ENCODE peak calls at places on chromosomes 6 and 20, in ten cellular contexts. V is HEK293T; T is kidney; H is stimulated activated CD4-positive, alpha-beta T cell treated with anti-CD3 and anti-CD28 coated beads, TNF-alpha, amount 100 ng/mL, for 4 hours; Z is GM12892; O is effector memory CD4-positive, alpha-beta T cell; R is effector CD4-positive, alpha-beta T cell; P is T follicular helper cell; Y is activated T-helper 1 cell treated with anti-CD3 and anti-CD28 coated beads, Interleukin-12 subunit alpha, Interleukin-12 subunit beta, Interleukin-2, Interleukin-4 antibody, amounts not matched to agents 30 ng/mL and 10 ng/mL and 1 ng/mL, durations not matched to agents 14 hours and 24 hours and 36 hours; J is fibroblast of pulmonary artery. X is an unnamed sample.

GRCh38 chr6:10422282-10423034 is 7.6 kb upstream of the TFAP2A start:
- DNase-seq in V (no peak), T (no peak), H (no peak), Z (no peak), O (no peak), R (no peak), P (no peak), Y (no peak), J (no peak), X (no peak)

GRCh38 chr20:34701405-34702085 is 2.6 kb upstream of the TP53INP2 start:
- DNase-seq in V (no peak), T (no peak), H (no peak), Z (no peak), O (no peak), R (no peak), P (no peak), Y (no peak), J (no peak), X (no peak)

GRCh38 chr20:57329608-57330221 is at the start of gene SPO11:
- DNase-seq in V (no peak), T (no peak), H (no peak), Z (no peak), O (no peak), R (no peak), P (no peak), Y (no peak), J (no peak), X (no peak)

GRCh38 chr20:53534037-53534436 is 59.6 kb downstream of the ZNF217 start:
- DNase-seq in V (no peak), T (no peak), H (no peak), Z (no peak), O (no peak), R (no peak), P (no peak), Y (no peak), J (no peak), X (no peak)

GRCh38 chr20:37388831-37389230 is 42.9 kb downstream of the SRC start:
- DNase-seq in V (no peak), T (peak), H (no peak), Z (no peak), O (no peak), R (no peak), P (no peak), Y (no peak), J (no peak), X (no peak)

GRCh38 chr6:3769610-3770009 is 18.1 kb upstream of the PXDC1 start:
- DNase-seq in V (no peak), T (no peak), H (no peak), Z (no peak), O (no peak), R (no peak), P (no peak), Y (no peak), J (peak), X (no peak)

GRCh38 chr20:31837896-31838397 is 7.5 kb downstream of the FOXS1 start:
- DNase-seq in V (no peak), T (no peak), H (no peak), Z (no peak), O (no peak), R (no peak), P (no peak), Y (no peak), J (peak), X (no peak)

GRCh38 chr6:24744911-24745310 is 26.0 kb upstream of the C6orf62 start:
- DNase-seq in V (no peak), T (no peak), H (no peak), Z (no peak), O (no peak), R (no peak), P (no peak), Y (no peak), J (no peak), X (no peak)

GRCh38 chr6:19772891-19773290 is 64.3 kb upstream of the ID4 start:
- DNase-seq in V (peak), T (no peak), H (no peak), Z (no peak), O (no peak), R (no peak), P (no peak), Y (no peak), J (no peak), X (no peak)

GRCh38 chr6:156425374-156425773 is 351.8 kb upstream of the ARID1B start:
- DNase-seq in V (no peak), T (no peak), H (no peak), Z (no peak), O (no peak), R (no peak), P (no peak), Y (no peak), J (peak), X (no peak)

GRCh38 chr6:42099340-42100028 is 42.9 kb downstream of the C6orf132 start:
- DNase-seq in V (no peak), T (peak), H (no peak), Z (no peak), O (no peak), R (no peak), P (no peak), Y (no peak), J (peak), X (no peak)

GRCh38 chr20:967796-968742 is 34.0 kb downstream of the RSPO4 start:
- DNase-seq in V (peak), T (no peak), H (no peak), Z (no peak), O (no peak), R (no peak), P (no peak), Y (no peak), J (peak), X (no peak)

GRCh38 chr6:43717389-43717788 is 29.8 kb upstream of the MRPS18A start:
- DNase-seq in V (no peak), T (no peak), H (no peak), Z (no peak), O (no peak), R (no peak), P (no peak), Y (no peak), J (no peak), X (no peak)

GRCh38 chr6:34346175-34347119 is 46.0 kb downstream of the NUDT3 start:
- DNase-seq in V (no peak), T (no peak), H (no peak), Z (no peak), O (no peak), R (no peak), P (no peak), Y (no peak), J (no peak), X (no peak)

GRCh38 chr6:158666637-158667359 is 16.9 kb downstream of the SYTL3 start:
- DNase-seq in V (no peak), T (no peak), H (no peak), Z (no peak), O (no peak), R (no peak), P (no peak), Y (no peak), J (peak), X (peak)

GRCh38 chr20:50681359-50682064 is 9.8 kb downstream of the RIPOR3 start:
- DNase-seq in V (no peak), T (no peak), H (no peak), Z (no peak), O (no peak), R (no peak), P (no peak), Y (no peak), J (no peak), X (no peak)

GRCh38 chr6:159761135-159761872 is 541 bp upstream of the ACAT2 start:
- DNase-seq in V (peak), T (peak), H (no peak), Z (no peak), O (no peak), R (no peak), P (no peak), Y (no peak), J (peak), X (no peak)

GRCh38 chr6:3634417-3634816 is 117.1 kb downstream of the PXDC1 start:
- DNase-seq in V (no peak), T (no peak), H (no peak), Z (no peak), O (no peak), R (no peak), P (no peak), Y (no peak), J (no peak), X (no peak)

GRCh38 chr6:30879684-30880427 is 4.5 kb upstream of the DDR1 start:
- DNase-seq in V (no peak), T (no peak), H (no peak), Z (no peak), O (no peak), R (no peak), P (no peak), Y (no peak), J (no peak), X (no peak)

GRCh38 chr20:50339196-50339901 is 148.7 kb downstream of the CEBPB start:
- DNase-seq in V (no peak), T (no peak), H (no peak), Z (no peak), O (no peak), R (no peak), P (no peak), Y (no peak), J (peak), X (no peak)

GRCh38 chr6:105733556-105734162 is 330.8 kb upstream of the PREP start:
- DNase-seq in V (no peak), T (no peak), H (no peak), Z (no peak), O (no peak), R (no peak), P (no peak), Y (no peak), J (peak), X (no peak)

GRCh38 chr6:108118791-108119211 is 44.3 kb upstream of the OSTM1 start:
- DNase-seq in V (no peak), T (no peak), H (no peak), Z (no peak), O (no peak), R (no peak), P (no peak), Y (no peak), J (no peak), X (no peak)

GRCh38 chr20:57837208-57838035 is 127.6 kb upstream of the PMEPA1 start:
- DNase-seq in V (no peak), T (no peak), H (no peak), Z (no peak), O (no peak), R (no peak), P (no peak), Y (no peak), J (no peak), X (no peak)

GRCh38 chr6:4677751-4678065 is 98.5 kb upstream of the CDYL start:
- DNase-seq in V (no peak), T (no peak), H (no peak), Z (no peak), O (no peak), R (no peak), P (no peak), Y (no peak), J (no peak), X (no peak)

GRCh38 chr6:119297049-119297448 is 52.5 kb downstream of the MAN1A1 start:
- DNase-seq in V (no peak), T (no peak), H (no peak), Z (no peak), O (no peak), R (no peak), P (no peak), Y (no peak), J (no peak), X (no peak)

GRCh38 chr6:13907614-13908215 is 17.0 kb upstream of the RNF182 start:
- DNase-seq in V (no peak), T (no peak), H (no peak), Z (no peak), O (no peak), R (no peak), P (no peak), Y (no peak), J (no peak), X (no peak)

GRCh38 chr6:34021839-34022190 is 124.1 kb downstream of the GRM4 start:
- DNase-seq in V (no peak), T (peak), H (no peak), Z (no peak), O (no peak), R (no peak), P (no peak), Y (no peak), J (no peak), X (no peak)

GRCh38 chr6:105326216-105326615 is 76.7 kb downstream of the PREP start:
- DNase-seq in V (no peak), T (no peak), H (no peak), Z (no peak), O (no peak), R (no peak), P (no peak), Y (no peak), J (peak), X (no peak)

GRCh38 chr6:130744601-130745382 is 82.4 kb upstream of the SMLR1 start:
- DNase-seq in V (no peak), T (no peak), H (no peak), Z (no peak), O (no peak), R (no peak), P (no peak), Y (no peak), J (no peak), X (no peak)

GRCh38 chr20:20079102-20079784 is 26.9 kb downstream of the CFAP61 start:
- DNase-seq in V (no peak), T (no peak), H (no peak), Z (no peak), O (no peak), R (no peak), P (no peak), Y (no peak), J (no peak), X (no peak)

GRCh38 chr20:38284893-38285444 is 19.0 kb upstream of the BPI start:
- DNase-seq in V (no peak), T (no peak), H (no peak), Z (no peak), O (no peak), R (no peak), P (no peak), Y (no peak), J (no peak), X (no peak)

GRCh38 chr20:21719592-21720214 is 14.2 kb downstream of the PAX1 start:
- DNase-seq in V (peak), T (no peak), H (peak), Z (no peak), O (no peak), R (peak), P (peak), Y (peak), J (peak), X (peak)

GRCh38 chr6:33613794-33614166 is 7.3 kb upstream of the ITPR3 start:
- DNase-seq in V (no peak), T (no peak), H (no peak), Z (no peak), O (no peak), R (no peak), P (no peak), Y (no peak), J (no peak), X (peak)

GRCh38 chr6:43444601-43445000 is 10.7 kb downstream of the DLK2 start:
- DNase-seq in V (no peak), T (no peak), H (no peak), Z (no peak), O (no peak), R (no peak), P (no peak), Y (no peak), J (no peak), X (no peak)

GRCh38 chr6:52605610-52606185 is 28.8 kb upstream of the TRAM2 start:
- DNase-seq in V (no peak), T (no peak), H (no peak), Z (no peak), O (no peak), R (no peak), P (no peak), Y (no peak), J (no peak), X (no peak)

GRCh38 chr6:14200047-14200446 is 82.5 kb downstream of the CD83 start:
- DNase-seq in V (no peak), T (no peak), H (no peak), Z (no peak), O (no peak), R (no peak), P (no peak), Y (no peak), J (peak), X (no peak)

GRCh38 chr6:36822506-36823269 is 16.6 kb downstream of the CPNE5 start:
- DNase-seq in V (no peak), T (no peak), H (no peak), Z (no peak), O (no peak), R (no peak), P (no peak), Y (no peak), J (peak), X (no peak)

X was measured in AG09309.